ENCODE peak calls at places on chromosomes 16 and 17, in four cellular contexts. Y is GM23248, B is mucosa of descending colon, L is thoracic aorta. V is an unnamed sample. For H3K9me3, the result is how much of the 10 kb centered on the place peaks cover.

GRCh38 chr17:17921192-17922082 is 50.8 kb downstream of the TOM1L2 start:
- DNase-seq in Y (peak), B (no peak), L (no peak), V (no peak)

GRCh38 chr17:79515110-79515509 is 95.7 kb downstream of the RBFOX3 start:
- DNase-seq in B (no peak), L (no peak), Y (no peak), V (no peak)

GRCh38 chr17:32451879-32452278 is 7.6 kb downstream of the PSMD11 start:
- DNase-seq in L (no peak), Y (no peak), B (no peak), V (no peak)

GRCh38 chr17:66620528-66620927 is 214.4 kb upstream of the CACNG5 start:
- DNase-seq in B (no peak), Y (no peak), L (no peak), V (no peak)

GRCh38 chr16:47037746-47038458 is 64.4 kb upstream of the DNAJA2 start:
- DNase-seq in Y (peak), L (peak), B (peak), V (peak)

GRCh38 chr16:81997738-81998137 is 13.5 kb downstream of the SDR42E1 start:
- DNase-seq in Y (peak), L (no peak), B (no peak), V (no peak)

GRCh38 chr17:20095366-20096080 is 86.4 kb downstream of the SPECC1 start:
- DNase-seq in B (no peak), Y (peak), L (peak), V (no peak)

GRCh38 chr16:85137323-85138072 is 25.2 kb upstream of the CIBAR2 start:
- DNase-seq in B (peak), Y (peak), L (peak), V (no peak)

GRCh38 chr16:77732241-77732946 is 10.1 kb downstream of the NUDT7 start:
- DNase-seq in Y (peak), B (no peak), L (no peak), V (no peak)

GRCh38 chr16:62642677-62643076 is 606.4 kb upstream of the CDH8 start:
- DNase-seq in Y (no peak), B (no peak), L (no peak), V (no peak)
- H3K9me3 ChIP-seq in Y (under half), B (under half), L (under half), V (under half)

DNA sequence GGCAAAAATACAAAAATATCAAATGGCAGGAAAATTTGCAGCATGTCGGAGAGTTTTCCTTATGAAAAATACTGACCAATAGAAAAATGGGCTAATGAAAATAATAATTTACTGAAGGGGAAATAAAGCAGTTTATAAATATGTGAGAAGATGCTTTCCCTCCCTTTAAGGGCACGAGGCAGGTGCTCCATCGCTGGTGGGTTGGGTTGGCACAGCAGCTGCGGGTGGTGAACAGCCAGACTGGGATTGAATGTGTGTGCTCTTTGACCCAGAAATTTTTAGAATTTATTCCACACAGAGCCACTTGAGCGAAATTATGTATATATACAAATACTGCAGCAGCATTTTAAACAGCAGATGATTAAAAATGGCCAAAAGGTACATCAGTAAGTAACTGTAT is 109.1 kb upstream of the ZNF750 start:
- DNase-seq in Y (no peak), B (no peak), L (no peak), V (no peak)
- H3K9me3 ChIP-seq in Y (under half), B (under half), L (under half), V (under half)

DNA sequence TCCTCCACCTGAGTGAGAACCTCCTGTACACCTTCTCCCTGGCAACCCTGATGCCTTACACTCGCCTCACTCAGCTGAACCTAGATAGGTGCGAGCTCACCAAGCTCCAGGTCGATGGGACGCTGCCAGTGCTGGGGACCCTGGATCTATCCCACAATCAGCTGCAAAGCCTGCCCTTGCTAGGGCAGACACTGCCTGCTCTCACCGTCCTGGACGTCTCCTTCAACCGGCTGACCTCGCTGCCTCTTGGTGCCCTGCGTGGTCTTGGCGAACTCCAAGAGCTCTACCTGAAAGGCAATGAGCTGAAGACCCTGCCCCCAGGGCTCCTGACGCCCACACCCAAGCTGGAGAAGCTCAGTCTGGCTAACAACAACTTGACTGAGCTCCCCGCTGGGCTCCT is 679 bp downstream of the GP1BA start:
- DNase-seq in Y (no peak), B (peak), L (no peak), V (no peak)
- H3K9me3 ChIP-seq in Y (under half), B (under half), L (under half), V (under half)

DNA sequence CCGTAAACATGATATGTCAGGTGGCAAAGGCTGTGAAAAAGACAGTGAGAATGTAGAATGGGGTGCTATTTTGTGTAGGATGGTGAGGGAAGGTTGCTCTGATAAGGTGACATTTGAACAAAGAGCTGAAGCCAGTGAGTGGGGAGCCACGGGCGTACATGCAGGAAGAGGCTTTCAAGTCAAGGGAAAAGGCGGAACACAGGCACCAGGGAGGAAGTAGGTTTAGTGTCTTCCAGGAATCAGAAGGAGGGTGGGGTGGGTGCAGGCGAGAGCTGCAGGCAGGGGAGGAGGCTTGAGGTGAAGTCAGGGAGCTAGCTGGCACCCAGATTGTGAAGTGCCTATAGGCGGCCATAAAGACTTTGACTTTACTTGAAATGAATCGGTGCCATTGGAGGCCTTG is 14.1 kb downstream of the ZFP90 start:
- DNase-seq in B (no peak), Y (no peak), L (no peak), V (no peak)
- H3K9me3 ChIP-seq in B (half or more), Y (under half), L (half or more), V (under half)

DNA sequence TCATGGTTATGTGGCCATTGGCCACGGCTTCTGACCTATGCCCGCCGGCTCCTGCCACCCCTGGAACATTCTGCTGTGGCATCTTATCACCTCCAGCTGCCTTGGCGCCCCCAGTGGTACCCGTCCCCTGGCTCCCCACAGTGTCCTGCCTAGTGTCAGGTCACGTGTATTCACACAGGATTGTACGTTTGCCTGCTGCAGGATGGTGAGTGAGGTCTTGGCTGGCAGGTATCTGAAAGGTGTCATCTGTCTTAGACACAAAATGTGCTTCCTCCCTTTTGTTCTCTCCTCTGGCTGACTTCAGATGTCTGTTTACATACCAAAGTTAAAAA is 24.9 kb downstream of the DBNDD1 start:
- DNase-seq in Y (no peak), L (no peak), B (no peak), V (no peak)
- H3K9me3 ChIP-seq in Y (under half), L (under half), B (under half), V (under half)

GRCh38 chr16:35750701-35751104 is 2291.3 kb downstream of the TP53TG3F start:
- DNase-seq in B (peak), Y (no peak), L (no peak), V (no peak)

GRCh38 chr16:35748621-35749252 is 2289.3 kb downstream of the TP53TG3F start:
- DNase-seq in B (peak), Y (no peak), L (no peak), V (no peak)

GRCh38 chr16:35747658-35748455 is 2288.4 kb downstream of the TP53TG3F start:
- DNase-seq in B (peak), Y (no peak), L (no peak), V (no peak)

GRCh38 chr16:35750157-35750689 is 2290.8 kb downstream of the TP53TG3F start:
- DNase-seq in B (peak), Y (no peak), L (no peak), V (no peak)

GRCh38 chr16:35749253-35750141 is 2290.1 kb downstream of the TP53TG3F start:
- DNase-seq in Y (no peak), L (no peak), B (peak), V (no peak)
- H3K9me3 ChIP-seq in Y (under half), L (under half), B (half or more), V (under half)

DNA sequence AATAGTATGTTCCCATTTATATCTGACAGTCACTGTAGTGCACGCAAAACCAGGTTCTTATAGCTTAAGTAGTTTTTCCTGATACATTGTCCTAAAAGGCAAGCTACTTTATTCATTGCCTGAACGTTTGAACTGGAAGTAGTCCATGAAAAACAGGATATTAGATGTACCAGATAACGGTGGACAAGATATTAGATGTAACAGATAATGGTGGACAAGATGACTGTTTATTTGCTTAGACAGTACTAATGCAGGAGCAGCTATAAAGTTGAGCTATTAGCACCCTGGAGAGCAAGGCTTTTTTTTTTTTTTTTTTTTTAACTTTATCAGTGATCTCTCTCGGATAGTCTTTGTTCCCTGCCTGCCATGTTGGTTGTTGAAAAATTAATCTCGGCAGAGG is 17.5 kb upstream of the TBKBP1 start:
- DNase-seq in L (no peak), B (no peak), Y (no peak), V (no peak)
- H3K9me3 ChIP-seq in L (under half), B (under half), Y (under half), V (under half)

GRCh38 chr17:21676281-21677111 is 15.8 kb upstream of the KCNJ18 start:
- DNase-seq in Y (no peak), B (no peak), L (no peak), V (no peak)

GRCh38 chr17:21677126-21677910 is 15.0 kb upstream of the KCNJ18 start:
- DNase-seq in L (no peak), B (no peak), Y (no peak), V (no peak)

GRCh38 chr17:21678451-21679081 is 13.8 kb upstream of the KCNJ18 start:
- DNase-seq in Y (no peak), B (no peak), L (no peak), V (no peak)

GRCh38 chr17:21679256-21680146 is 12.8 kb upstream of the KCNJ18 start:
- DNase-seq in B (no peak), L (no peak), Y (no peak), V (no peak)

DNA sequence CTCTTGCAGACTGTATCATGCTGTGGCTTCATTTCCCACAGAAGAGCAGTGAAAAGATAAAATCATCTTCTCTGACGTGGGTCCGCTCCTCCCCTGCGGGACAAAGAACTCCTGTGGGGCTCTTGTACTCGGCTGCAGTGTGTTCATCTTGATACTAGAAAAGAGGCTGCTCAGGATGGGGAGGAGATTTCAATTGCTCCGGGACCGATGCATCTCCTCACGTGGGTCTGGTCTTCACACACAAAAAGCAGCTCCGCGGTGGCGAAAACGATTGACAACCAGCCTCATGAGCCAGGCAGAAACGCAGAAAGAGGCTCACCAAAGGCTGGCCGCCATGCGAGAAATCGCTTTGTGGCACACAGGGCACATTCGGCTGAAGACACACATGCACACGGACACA is 14.4 kb upstream of the KCNJ18 start:
- DNase-seq in Y (no peak), B (no peak), L (no peak), V (no peak)
- H3K9me3 ChIP-seq in Y (under half), B (under half), L (under half), V (under half)

V was measured in T-helper 17 cell.